ENCODE peak calls at places on chromosomes 12 and 14, in eight cellular contexts. V is transverse colon, K is suprapubic skin, S is HCT116, O is stomach, C is Panc1, F is HepG2, D is vagina. A is an unnamed sample. For H3K27me3, the result is how much of the 10 kb centered on the place peaks cover.

GRCh38 chr14:100874411-100875091 is 29.0 kb downstream of the RTL1 start:
- DNase-seq in V (no peak), K (no peak), S (no peak), O (no peak), C (no peak), F (no peak), D (no peak), A (no peak)

GRCh38 chr12:56087220-56087619 is 7.3 kb downstream of the ERBB3 start:
- DNase-seq in V (peak), K (no peak), S (no peak), O (peak), C (no peak), F (no peak), D (no peak), A (peak)

GRCh38 chr12:44930972-44931600 is 55.0 kb upstream of the NELL2 start:
- DNase-seq in V (no peak), K (no peak), S (peak), O (no peak), C (no peak), F (peak), D (no peak), A (no peak)

GRCh38 chr12:64255249-64255648 is 33.2 kb upstream of the KICS2 start:
- DNase-seq in V (no peak), K (no peak), S (no peak), O (no peak), C (no peak), F (no peak), D (no peak), A (no peak)

GRCh38 chr12:14473707-14474287 is 93.9 kb downstream of the PLBD1 start:
- DNase-seq in V (no peak), K (no peak), S (peak), O (no peak), C (no peak), F (peak), D (no peak), A (no peak)

GRCh38 chr14:32620303-32620702 is 291.2 kb downstream of the AKAP6 start:
- DNase-seq in V (no peak), K (no peak), S (no peak), O (no peak), C (no peak), F (no peak), D (no peak), A (no peak)

GRCh38 chr12:58067610-58068387 is 126.4 kb downstream of the ATP23 start:
- DNase-seq in V (no peak), K (no peak), S (no peak), O (no peak), C (no peak), F (no peak), D (no peak), A (no peak)

GRCh38 chr12:48917857-48918537 is 7.3 kb downstream of the FKBP11 start:
- DNase-seq in V (peak), K (no peak), S (no peak), O (no peak), C (no peak), F (no peak), D (no peak), A (no peak)

GRCh38 chr12:95848575-95849388 is 10.0 kb upstream of the SNRPF start:
- DNase-seq in V (peak), K (no peak), S (no peak), O (peak), C (no peak), F (peak), D (no peak), A (peak)

GRCh38 chr12:40561395-40561966 is 130.8 kb upstream of the CNTN1 start:
- DNase-seq in V (no peak), K (no peak), S (no peak), O (no peak), C (no peak), F (no peak), D (no peak), A (no peak)

GRCh38 chr14:65585216-65585615 is 172.7 kb downstream of the FUT8 start:
- DNase-seq in V (no peak), K (no peak), S (no peak), O (no peak), C (no peak), F (no peak), D (no peak), A (no peak)

GRCh38 chr12:31833541-31833840 is 104.7 kb upstream of the AMN1 start:
- DNase-seq in V (no peak), K (no peak), S (no peak), O (no peak), C (no peak), F (no peak), D (no peak), A (no peak)

GRCh38 chr12:54228471-54228870 is 39.7 kb upstream of the SMUG1 start:
- DNase-seq in V (no peak), K (no peak), S (no peak), O (no peak), C (no peak), F (no peak), D (no peak), A (no peak)

GRCh38 chr14:96195441-96196081 is 9.1 kb upstream of the BDKRB2 start:
- DNase-seq in V (no peak), K (no peak), S (no peak), O (no peak), C (no peak), F (peak), D (no peak), A (no peak)

GRCh38 chr12:6285063-6285477 is 25.4 kb upstream of the PLEKHG6 start:
- DNase-seq in V (peak), K (no peak), S (no peak), O (peak), C (no peak), F (peak), D (no peak), A (peak)

GRCh38 chr12:19744760-19745218 is 305.5 kb downstream of the AEBP2 start:
- DNase-seq in V (no peak), K (no peak), S (no peak), O (no peak), C (no peak), F (no peak), D (no peak), A (no peak)

GRCh38 chr14:22882529-22883190 is 362 bp upstream of the REM2 start:
- DNase-seq in V (peak), K (no peak), S (peak), O (peak), C (no peak), F (no peak), D (no peak), A (peak)

GRCh38 chr12:50220357-50221061 is 53.3 kb upstream of the CERS5 start:
- DNase-seq in V (no peak), K (no peak), S (no peak), O (no peak), C (no peak), F (no peak), D (no peak), A (peak)

GRCh38 chr12:89352242-89352491 is 134 bp downstream of the DUSP6 start:
- DNase-seq in V (no peak), K (no peak), S (no peak), O (no peak), C (no peak), F (no peak), D (no peak), A (no peak)

GRCh38 chr12:71178162-71178561 is 20.4 kb upstream of the TSPAN8 start:
- DNase-seq in V (no peak), K (no peak), S (no peak), O (no peak), C (no peak), F (no peak), D (no peak), A (no peak)

GRCh38 chr14:104895207-104895785 is 29.4 kb upstream of the PLD4 start:
- DNase-seq in V (no peak), K (no peak), S (no peak), O (peak), C (no peak), F (no peak), D (no peak), A (no peak)

GRCh38 chr12:71475280-71475679 is 35.7 kb downstream of the LGR5 start:
- DNase-seq in V (no peak), K (no peak), S (no peak), O (no peak), C (no peak), F (no peak), D (no peak), A (no peak)

GRCh38 chr14:63616015-63616414 is 25.7 kb downstream of the WDR89 start:
- DNase-seq in V (no peak), K (no peak), S (no peak), O (no peak), C (no peak), F (no peak), D (no peak), A (no peak)

GRCh38 chr12:131072446-131073230 is 118.9 kb downstream of the ADGRD1 start:
- DNase-seq in V (no peak), K (peak), S (no peak), O (peak), C (no peak), F (no peak), D (no peak), A (no peak)

GRCh38 chr14:59126714-59127436 is 61.6 kb upstream of the DAAM1 start:
- DNase-seq in V (no peak), K (no peak), S (peak), O (no peak), C (peak), F (peak), D (no peak), A (peak)

GRCh38 chr12:52319097-52319496 is 2.1 kb downstream of the KRT83 start:
- DNase-seq in V (no peak), K (no peak), S (no peak), O (no peak), C (no peak), F (no peak), D (no peak), A (no peak)

GRCh38 chr12:1628671-1629337 is at the start of gene WNT5B:
- DNase-seq in V (no peak), K (no peak), S (no peak), O (no peak), C (no peak), F (no peak), D (no peak), A (no peak)

GRCh38 chr14:103386632-103387329 is 1.6 kb downstream of the MARK3 start:
- DNase-seq in V (no peak), K (no peak), S (no peak), O (no peak), C (no peak), F (no peak), D (no peak), A (no peak)

GRCh38 chr12:111160350-111161142 is 208.3 kb downstream of the PHETA1 start:
- DNase-seq in V (no peak), K (no peak), S (no peak), O (no peak), C (no peak), F (no peak), D (no peak), A (no peak)

GRCh38 chr14:63492391-63492790 is 50.8 kb downstream of the PPP2R5E start:
- DNase-seq in V (no peak), K (no peak), S (no peak), O (no peak), C (no peak), F (no peak), D (no peak), A (no peak)

GRCh38 chr14:32203928-32204357 is 874 bp upstream of the RNU6-8 start:
- DNase-seq in V (peak), K (no peak), S (no peak), O (no peak), C (no peak), F (peak), D (no peak), A (no peak)

GRCh38 chr14:69712637-69713088 is 54.3 kb upstream of the SRSF5 start:
- DNase-seq in V (peak), K (no peak), S (no peak), O (peak), C (no peak), F (no peak), D (no peak), A (peak)

GRCh38 chr12:67269632-67270578 is 747 bp downstream of the CAND1 start:
- DNase-seq in V (peak), K (no peak), S (no peak), O (peak), C (no peak), F (peak), D (no peak), A (peak)

GRCh38 chr12:124045671-124046070 is 72.7 kb downstream of the ZNF664 start:
- DNase-seq in V (no peak), K (no peak), S (no peak), O (no peak), C (no peak), F (no peak), D (no peak), A (no peak)

GRCh38 chr12:81354327-81354932 is 276.6 kb downstream of the ACSS3 start:
- DNase-seq in V (no peak), K (no peak), S (no peak), O (no peak), C (no peak), F (no peak), D (no peak), A (no peak)

GRCh38 chr12:56591961-56592360 is 38.2 kb downstream of the BAZ2A start:
- DNase-seq in V (no peak), K (no peak), S (no peak), O (no peak), C (no peak), F (no peak), D (no peak), A (no peak)

GRCh38 chr14:99186956-99187690 is 84.9 kb downstream of the BCL11B start:
- DNase-seq in V (no peak), K (no peak), S (no peak), O (no peak), C (no peak), F (no peak), D (no peak), A (no peak)

GRCh38 chr14:91858536-91859275 is 8.6 kb downstream of the TC2N start:
- DNase-seq in V (no peak), K (no peak), S (peak), O (no peak), C (no peak), F (peak), D (no peak), A (no peak)
- TF ChIP-seq CTCF in V (no peak), K (no peak), S (peak), O (no peak), C (peak), F (peak), D (no peak), A (no peak)

GRCh38 chr12:18183141-18183540 is 78.2 kb upstream of the PIK3C2G start:
- DNase-seq in V (no peak), K (no peak), S (no peak), O (no peak), C (no peak), F (no peak), D (no peak), A (no peak)
- TF ChIP-seq POLR2AphosphoS5 in V (no peak), K (no peak), S (no peak), O (no peak), C (no peak), F (no peak), D (no peak), A (no peak)

GRCh38 chr12:98179151-98179550 is 336.2 kb upstream of the TMPO start:
- DNase-seq in V (no peak), K (no peak), S (no peak), O (no peak), C (no peak), F (no peak), D (no peak), A (no peak)

GRCh38 chr12:98172304-98172703 is 343.1 kb upstream of the TMPO start:
- DNase-seq in V (no peak), K (no peak), S (no peak), O (no peak), C (no peak), F (no peak), D (no peak), A (no peak)

DNA sequence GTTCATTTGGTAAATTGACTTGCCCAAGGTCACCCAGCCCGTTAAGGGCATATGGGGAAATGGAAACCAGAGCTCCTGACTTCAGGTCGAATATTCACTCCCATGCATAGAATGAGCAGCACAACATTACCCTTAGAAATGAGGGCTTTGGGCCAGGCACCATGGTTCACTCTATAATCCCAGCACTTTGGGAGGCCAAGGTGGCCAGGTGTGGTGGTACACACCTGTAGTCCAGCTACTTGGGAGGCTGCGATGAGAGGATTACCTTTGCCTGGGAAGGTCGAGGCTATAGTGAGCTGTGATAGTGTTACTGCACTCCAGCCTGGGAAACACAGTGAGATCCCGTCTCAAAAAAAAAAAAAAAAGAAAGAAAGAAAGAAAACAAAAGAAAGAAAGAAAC is 341.0 kb upstream of the TMPO start:
- DNase-seq in V (no peak), K (no peak), S (no peak), O (no peak), C (no peak), F (no peak), D (no peak), A (no peak)
- H3K27me3 ChIP-seq in V (under half), K (under half), S (under half), O (under half), C (under half), F (under half), D (under half), A (under half)

GRCh38 chr14:24394275-24394674 is 4.5 kb upstream of the NYNRIN start:
- DNase-seq in V (no peak), K (no peak), S (peak), O (no peak), C (no peak), F (no peak), D (no peak), A (no peak)
- TF ChIP-seq CTCF in V (no peak), K (no peak), S (no peak), O (no peak), C (no peak), F (no peak), D (no peak), A (no peak)

GRCh38 chr14:77113644-77114043 is 15.6 kb downstream of the CIPC start:
- DNase-seq in V (no peak), K (no peak), S (no peak), O (no peak), C (no peak), F (no peak), D (no peak), A (no peak)

GRCh38 chr14:77108753-77109152 is 10.7 kb downstream of the CIPC start:
- DNase-seq in V (no peak), K (no peak), S (no peak), O (no peak), C (no peak), F (no peak), D (no peak), A (no peak)

GRCh38 chr14:77110286-77110685 is 12.2 kb downstream of the CIPC start:
- DNase-seq in V (no peak), K (no peak), S (no peak), O (no peak), C (no peak), F (no peak), D (no peak), A (no peak)

GRCh38 chr14:77109656-77110055 is 11.6 kb downstream of the CIPC start:
- DNase-seq in V (no peak), K (no peak), S (no peak), O (no peak), C (no peak), F (no peak), D (no peak), A (no peak)

DNA sequence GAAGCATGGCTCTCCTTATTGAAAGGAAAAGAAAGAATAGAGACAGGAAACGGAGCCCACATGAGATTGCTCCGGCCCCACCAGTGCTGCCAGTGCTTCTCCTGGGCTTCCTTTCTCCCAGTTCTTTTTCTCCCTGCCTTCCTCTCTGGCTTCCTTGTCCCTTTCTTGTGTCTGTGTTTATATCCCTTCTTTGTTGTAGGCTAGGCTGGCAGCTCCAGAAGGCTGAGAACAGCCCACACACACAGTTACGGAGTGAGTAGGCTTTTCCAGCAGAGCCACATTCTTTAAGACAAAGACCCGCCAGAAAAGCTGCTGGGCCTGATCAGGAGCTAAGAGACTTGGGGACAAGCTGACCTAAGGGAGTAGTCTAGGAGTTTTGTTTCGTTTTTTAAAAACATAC is 13.0 kb downstream of the CIPC start:
- DNase-seq in V (no peak), K (no peak), S (no peak), O (peak), C (no peak), F (no peak), D (no peak), A (peak)
- TF ChIP-seq POLR2AphosphoS5 in V (no peak), K (no peak), S (no peak), O (peak), C (no peak), F (no peak), D (peak), A (peak)

DNA sequence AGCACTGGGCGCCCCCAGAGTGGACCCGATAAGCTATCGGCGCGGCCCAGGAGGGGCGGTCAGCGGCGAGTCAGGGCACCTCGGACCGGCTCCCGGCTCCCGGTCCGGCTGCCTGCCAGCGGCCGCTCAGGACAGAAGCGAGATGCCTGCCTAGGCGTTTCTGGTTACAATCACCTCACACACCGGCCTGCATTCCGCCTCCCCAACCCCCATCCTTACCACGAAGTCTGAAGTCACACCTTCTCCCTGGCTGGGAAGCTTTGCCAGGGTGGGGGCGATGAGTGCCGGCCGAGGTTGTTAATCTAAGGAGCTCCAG is 42.6 kb upstream of the TBX5 start:
- DNase-seq in V (no peak), K (no peak), S (no peak), O (no peak), C (no peak), F (no peak), D (no peak), A (no peak)
- H3K27me3 ChIP-seq in V (half or more), K (half or more), S (under half), O (under half), C (under half), F (half or more), D (under half), A (half or more)

GRCh38 chr14:50951032-50951431 is 6.7 kb upstream of the PYGL start:
- DNase-seq in V (no peak), K (no peak), S (no peak), O (no peak), C (no peak), F (no peak), D (no peak), A (no peak)

GRCh38 chr14:50955373-50956043 is 11.2 kb upstream of the PYGL start:
- DNase-seq in V (peak), K (no peak), S (peak), O (no peak), C (peak), F (peak), D (no peak), A (peak)

GRCh38 chr14:50957296-50957695 is 13.0 kb upstream of the PYGL start:
- DNase-seq in V (no peak), K (no peak), S (no peak), O (no peak), C (no peak), F (no peak), D (no peak), A (no peak)

GRCh38 chr14:50953497-50953896 is 9.2 kb upstream of the PYGL start:
- DNase-seq in V (no peak), K (no peak), S (no peak), O (no peak), C (no peak), F (no peak), D (no peak), A (no peak)

DNA sequence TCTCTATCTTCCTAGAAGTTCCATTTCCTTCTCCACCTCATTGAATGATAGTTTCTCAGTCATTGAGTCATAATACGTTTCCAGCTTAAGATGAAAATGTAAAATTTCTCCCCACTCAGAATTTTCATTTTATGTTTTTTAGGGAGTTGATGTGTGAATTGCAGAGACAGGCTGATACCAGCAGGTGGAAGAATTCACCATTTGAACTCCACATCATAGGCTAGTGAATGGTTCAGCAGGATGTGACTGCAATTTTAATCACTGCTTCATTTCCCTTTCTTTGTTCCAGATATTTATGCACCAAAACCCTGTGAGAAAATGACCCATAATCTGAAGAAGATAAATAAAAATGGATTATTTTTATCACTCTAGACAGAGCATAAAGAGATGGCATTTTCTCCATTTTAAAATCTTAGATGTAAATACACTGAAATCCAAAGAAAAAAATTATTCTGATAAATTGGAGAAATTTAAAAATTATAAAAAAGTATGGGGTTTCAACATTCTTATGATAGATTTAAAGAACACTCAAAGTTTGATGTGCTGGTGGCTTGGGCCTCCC is 10.6 kb upstream of the PYGL start:
- DNase-seq in V (no peak), K (no peak), S (peak), O (no peak), C (peak), F (peak), D (no peak), A (no peak)
- TF ChIP-seq CTCF in V (peak), K (peak), S (peak), O (peak), C (peak), F (peak), D (peak), A (peak)

A was measured in prostate gland.